ENCODE peak calls at places on chromosomes 11 and 22, in seven cellular contexts. R is activated gamma-delta T cell; Y is stimulated activated CD4-positive, alpha-beta T cell treated with anti-CD3 and anti-CD28 coated beads, Interleukin-2, amount 100 ng/mL, for 48 hours; I is activated CD4-positive, alpha-beta T cell treated with anti-CD3 and anti-CD28 coated beads for 48 hours; T is bronchial epithelial cell; G is EH; A is thoracic aorta. Q is an unnamed sample.

GRCh38 chr22:27210111-27210739 is 552.8 kb downstream of the MIAT start:
- DNase-seq in R (no peak), Y (no peak), I (no peak), T (no peak), G (no peak), A (no peak), Q (no peak)

GRCh38 chr11:3877252-3878035 is 22.0 kb downstream of the STIM1 start:
- DNase-seq in R (no peak), Y (no peak), I (no peak), T (peak), G (no peak), A (no peak), Q (no peak)

GRCh38 chr22:31327786-31328544 is 18.2 kb downstream of the PATZ1 start:
- DNase-seq in R (no peak), Y (no peak), I (no peak), T (peak), G (peak), A (no peak), Q (no peak)

GRCh38 chr11:6568191-6568918 is 35.1 kb downstream of the RRP8 start:
- DNase-seq in R (no peak), Y (no peak), I (no peak), T (peak), G (peak), A (no peak), Q (peak)

GRCh38 chr11:72519220-72519881 is 85.0 kb upstream of the CLPB start:
- DNase-seq in R (no peak), Y (peak), I (no peak), T (no peak), G (peak), A (no peak), Q (no peak)

GRCh38 chr22:21642584-21643448 is 714 bp downstream of the SDF2L1 start:
- DNase-seq in R (no peak), Y (peak), I (peak), T (peak), G (peak), A (no peak), Q (peak)

GRCh38 chr22:36252754-36253522 is at the start of gene APOL1:
- DNase-seq in R (no peak), Y (peak), I (peak), T (peak), G (peak), A (no peak), Q (peak)

GRCh38 chr11:60788401-60789110 is 3.4 kb downstream of the MS4A10 start:
- DNase-seq in R (no peak), Y (no peak), I (no peak), T (no peak), G (no peak), A (no peak), Q (no peak)

GRCh38 chr22:20051927-20052308 is 28.1 kb upstream of the DGCR8 start:
- DNase-seq in R (no peak), Y (no peak), I (no peak), T (no peak), G (no peak), A (no peak), Q (no peak)

GRCh38 chr11:111944139-111944538 is 7.0 kb downstream of the DIXDC1 start:
- DNase-seq in R (no peak), Y (no peak), I (no peak), T (peak), G (peak), A (no peak), Q (peak)

GRCh38 chr11:2446590-2447252 is 1.9 kb downstream of the KCNQ1 start:
- DNase-seq in R (no peak), Y (no peak), I (peak), T (no peak), G (no peak), A (no peak), Q (no peak)